ENCODE peak calls at places on chromosomes 13 and 19, in nine cellular contexts. G, M, P, D, L, Y, C, Q and H are unnamed samples.

GRCh38 chr13:22866221-22866620 is 314.6 kb upstream of the SGCG start:
- DNase-seq in G (no peak), M (no peak), P (no peak), D (no peak), L (no peak), Y (no peak), C (no peak), Q (no peak), H (no peak)

GRCh38 chr19:45211751-45212381 is 33.3 kb downstream of the BLOC1S3 start:
- DNase-seq in G (no peak), M (peak), P (no peak), D (peak), L (no peak), Y (no peak), C (no peak), Q (no peak), H (no peak)

GRCh38 chr19:21328402-21328801 is 808 bp downstream of the ZNF708 start:
- DNase-seq in G (no peak), M (peak), P (no peak), D (peak), L (no peak), Y (no peak), C (no peak), Q (no peak), H (no peak)

GRCh38 chr13:96581741-96582140 is 412.5 kb downstream of the OXGR1 start:
- DNase-seq in G (no peak), M (no peak), P (no peak), D (peak), L (no peak), Y (no peak), C (no peak), Q (no peak), H (no peak)

GRCh38 chr13:114047358-114047881 is 73.5 kb upstream of the C13orf46 start:
- DNase-seq in G (no peak), M (peak), P (no peak), D (no peak), L (no peak), Y (no peak), C (no peak), Q (peak), H (no peak)

GRCh38 chr19:16608290-16608704 is 19.7 kb downstream of the MED26 start:
- DNase-seq in G (no peak), M (peak), P (no peak), D (peak), L (no peak), Y (no peak), C (no peak), Q (peak), H (no peak)

GRCh38 chr13:93477238-93477637 is 250.6 kb downstream of the GPC6 start:
- DNase-seq in G (no peak), M (peak), P (no peak), D (no peak), L (no peak), Y (no peak), C (no peak), Q (no peak), H (no peak)

GRCh38 chr13:31433756-31434155 is 234.0 kb downstream of the B3GLCT start:
- DNase-seq in G (no peak), M (no peak), P (no peak), D (no peak), L (no peak), Y (no peak), C (no peak), Q (no peak), H (no peak)

GRCh38 chr19:16626796-16627193 is 1.2 kb downstream of the MED26 start:
- DNase-seq in G (peak), M (no peak), P (no peak), D (no peak), L (peak), Y (no peak), C (no peak), Q (no peak), H (no peak)

GRCh38 chr19:19661141-19661674 is 2.3 kb downstream of the ATP13A1 start:
- DNase-seq in G (no peak), M (no peak), P (no peak), D (no peak), L (no peak), Y (no peak), C (no peak), Q (no peak), H (no peak)

GRCh38 chr19:39661565-39661964 is 5.9 kb downstream of the LGALS16 start:
- DNase-seq in G (no peak), M (no peak), P (no peak), D (no peak), L (no peak), Y (no peak), C (no peak), Q (no peak), H (no peak)

GRCh38 chr19:17282488-17283256 is 971 bp downstream of the ANKLE1 start:
- DNase-seq in G (peak), M (peak), P (peak), D (peak), L (peak), Y (peak), C (peak), Q (peak), H (peak)

GRCh38 chr19:18467978-18468377 is 30.0 kb upstream of the ISYNA1 start:
- DNase-seq in G (no peak), M (no peak), P (no peak), D (no peak), L (no peak), Y (no peak), C (no peak), Q (no peak), H (no peak)

GRCh38 chr13:93375491-93375890 is 148.9 kb downstream of the GPC6 start:
- DNase-seq in G (no peak), M (no peak), P (no peak), D (no peak), L (no peak), Y (no peak), C (no peak), Q (no peak), H (no peak)

GRCh38 chr13:46575321-46575721 is 22.4 kb downstream of the LRCH1 start:
- DNase-seq in G (peak), M (peak), P (no peak), D (no peak), L (no peak), Y (no peak), C (no peak), Q (no peak), H (no peak)

GRCh38 chr13:113638806-113639205 is 19.2 kb downstream of the ATP4B start:
- DNase-seq in G (no peak), M (no peak), P (no peak), D (no peak), L (no peak), Y (no peak), C (no peak), Q (no peak), H (no peak)

GRCh38 chr19:19543640-19544039 is 5.6 kb downstream of the CILP2 start:
- DNase-seq in G (no peak), M (no peak), P (no peak), D (no peak), L (no peak), Y (no peak), C (no peak), Q (no peak), H (no peak)

GRCh38 chr13:98222081-98222554 is 45.0 kb upstream of the RNF113B start:
- DNase-seq in G (no peak), M (peak), P (no peak), D (no peak), L (no peak), Y (no peak), C (no peak), Q (peak), H (no peak)

GRCh38 chr19:39362682-39363657 is 20.7 kb downstream of the SAMD4B start:
- DNase-seq in G (no peak), M (peak), P (peak), D (peak), L (no peak), Y (no peak), C (no peak), Q (peak), H (no peak)

GRCh38 chr19:35513231-35513974 is at the start of gene DMKN:
- DNase-seq in G (no peak), M (peak), P (no peak), D (peak), L (no peak), Y (no peak), C (no peak), Q (peak), H (no peak)

GRCh38 chr19:55116232-55117062 is 990 bp downstream of the PPP1R12C start:
- DNase-seq in G (peak), M (peak), P (peak), D (peak), L (peak), Y (peak), C (peak), Q (peak), H (peak)

GRCh38 chr19:15612342-15612741 is 2.7 kb upstream of the CYP4F8 start:
- DNase-seq in G (no peak), M (no peak), P (no peak), D (no peak), L (no peak), Y (no peak), C (no peak), Q (no peak), H (no peak)